ENCODE peak calls at places on chromosomes 1 and 21, in nine cellular contexts. N is epithelial cell of esophagus; A is right cardiac atrium; L is RPMI7951; T is neuronal stem cell; W is kidney glomerular epithelial cell; K is stimulated activated naive CD8-positive, alpha-beta T cell treated with anti-CD3 and anti-CD28 coated beads, Interleukin-15, amount 100 ng/mL, for 72 hours; P is central memory CD8-positive, alpha-beta T cell; D is EL. J is an unnamed sample.

GRCh38 chr21:29157084-29157483 is 26.6 kb downstream of the MAP3K7CL start:
- DNase-seq in W (no peak), N (no peak), A (no peak), L (no peak), T (no peak), P (no peak), K (no peak), D (no peak), J (no peak)

GRCh38 chr1:159790237-159790917 is 9.6 kb downstream of the DUSP23 start:
- DNase-seq in L (peak), A (no peak), W (no peak), P (no peak), T (peak), N (peak), K (no peak), D (peak), J (no peak)

GRCh38 chr1:12549106-12549459 is 68.9 kb downstream of the DHRS3 start:
- DNase-seq in W (no peak), A (peak), P (no peak), T (no peak), L (peak), K (no peak), N (no peak), D (peak), J (no peak)

GRCh38 chr1:154774175-154774855 is 95.8 kb downstream of the KCNN3 start:
- DNase-seq in D (no peak), P (no peak), T (no peak), A (no peak), K (no peak), N (no peak), W (no peak), L (no peak), J (no peak)

GRCh38 chr1:180973360-180973759 is 49.3 kb downstream of the STX6 start:
- DNase-seq in P (no peak), T (no peak), A (no peak), N (no peak), D (no peak), L (no peak), K (no peak), W (no peak), J (no peak)

GRCh38 chr1:230704830-230705229 is 9.1 kb downstream of the AGT start:
- DNase-seq in K (no peak), L (no peak), P (no peak), D (no peak), N (no peak), T (no peak), A (no peak), W (no peak), J (no peak)

GRCh38 chr1:228285661-228286504 is 78.0 kb downstream of the OBSCN start:
- DNase-seq in T (no peak), K (peak), A (peak), W (no peak), D (no peak), P (no peak), N (no peak), L (no peak), J (no peak)

GRCh38 chr1:235503333-235504121 is 725 bp downstream of the B3GALNT2 start:
- DNase-seq in K (peak), L (peak), N (peak), W (peak), T (no peak), A (peak), D (peak), P (no peak), J (peak)

GRCh38 chr1:221902961-221903360 is 161.1 kb upstream of the DUSP10 start:
- DNase-seq in K (no peak), N (no peak), L (no peak), A (no peak), T (no peak), W (no peak), P (no peak), D (no peak), J (no peak)

GRCh38 chr1:204207136-204207616 is 6.6 kb downstream of the GOLT1A start:
- DNase-seq in P (peak), A (peak), T (peak), W (peak), L (peak), K (peak), D (peak), N (peak), J (peak)

GRCh38 chr1:244353572-244354091 is 98.1 kb downstream of the ADSS2 start:
- DNase-seq in D (peak), N (peak), T (no peak), K (peak), P (no peak), A (peak), L (peak), W (peak), J (no peak)

GRCh38 chr1:95655321-95656020 is 421.5 kb downstream of the RWDD3 start:
- DNase-seq in A (no peak), D (no peak), P (no peak), N (no peak), W (no peak), L (no peak), T (no peak), K (no peak), J (no peak)

GRCh38 chr1:183278736-183279591 is 92.9 kb downstream of the LAMC2 start:
- DNase-seq in P (no peak), T (no peak), W (peak), D (peak), A (peak), N (peak), L (peak), K (no peak), J (no peak)

GRCh38 chr1:42957880-42958487 is 684 bp downstream of the SLC2A1 start:
- DNase-seq in K (peak), A (peak), T (peak), N (no peak), D (peak), P (peak), L (peak), W (peak), J (no peak)

GRCh38 chr1:55310517-55310927 is 95.4 kb upstream of the USP24 start:
- DNase-seq in K (no peak), T (no peak), D (peak), W (peak), A (no peak), N (peak), L (peak), P (no peak), J (no peak)

GRCh38 chr1:226542623-226543103 is 5.9 kb upstream of the STUM start:
- DNase-seq in N (no peak), P (no peak), W (no peak), D (no peak), K (no peak), A (peak), L (no peak), T (no peak), J (no peak)

GRCh38 chr1:170556910-170557309 is 24.9 kb downstream of the GORAB start:
- DNase-seq in W (no peak), A (no peak), N (peak), P (no peak), L (peak), T (no peak), K (no peak), D (peak), J (no peak)

J was measured in stimulated activated CD8-positive, alpha-beta memory T cell treated with anti-CD3 and anti-CD28 coated beads, Interleukin-7, amount 100 ng/mL, for 1 hour.